ENCODE peak calls at places on chromosomes 5 and 9, in six cellular contexts. One of them, this sample, is unnamed.

GRCh38 chr9:109182940-109183798 is 16.1 kb upstream of the FRRS1L start:
- DNase-seq in fibroblast of pulmonary artery: peak; percentile 30
- DNase-seq in NB4: peak; percentile 26
- DNase-seq in transverse colon: peak; percentile 30
- DNase-seq in pancreas: peak; percentile 61
- DNase-seq in epithelial cell of esophagus: peak; percentile 51
- DNase-seq in this sample: no peak

GRCh38 chr5:135561266-135561665 is 17.5 kb downstream of the CXCL14 start:
- DNase-seq in fibroblast of pulmonary artery: no peak
- DNase-seq in NB4: no peak
- DNase-seq in transverse colon: no peak
- DNase-seq in pancreas: no peak
- DNase-seq in epithelial cell of esophagus: no peak
- DNase-seq in this sample: no peak

GRCh38 chr9:131728961-131729360 is 10.9 kb downstream of the RAPGEF1 start:
- DNase-seq in fibroblast of pulmonary artery: no peak
- DNase-seq in NB4: peak; percentile 41
- DNase-seq in transverse colon: peak; percentile 59
- DNase-seq in pancreas: no peak
- DNase-seq in epithelial cell of esophagus: no peak
- DNase-seq in this sample: no peak

GRCh38 chr5:116076496-116076895 is 8.3 kb upstream of the COMMD10 start:
- DNase-seq in fibroblast of pulmonary artery: no peak
- DNase-seq in NB4: peak; percentile 54
- DNase-seq in transverse colon: no peak
- DNase-seq in pancreas: no peak
- DNase-seq in epithelial cell of esophagus: peak; percentile 10
- DNase-seq in this sample: no peak

GRCh38 chr5:123344819-123345426 is 78.3 kb downstream of the CEP120 start:
- DNase-seq in fibroblast of pulmonary artery: peak; percentile 70
- DNase-seq in NB4: peak; percentile 10
- DNase-seq in transverse colon: no peak
- DNase-seq in pancreas: no peak
- DNase-seq in epithelial cell of esophagus: peak; percentile 43
- DNase-seq in this sample: peak; percentile 56

GRCh38 chr5:76718381-76718832 is 2.5 kb downstream of the F2R start:
- DNase-seq in fibroblast of pulmonary artery: peak; percentile 89
- DNase-seq in NB4: no peak
- DNase-seq in transverse colon: no peak
- DNase-seq in pancreas: no peak
- DNase-seq in epithelial cell of esophagus: no peak
- DNase-seq in this sample: no peak

GRCh38 chr9:11933926-11934325 is 759.3 kb upstream of the TYRP1 start:
- DNase-seq in fibroblast of pulmonary artery: peak; percentile 66
- DNase-seq in NB4: peak; percentile 27
- DNase-seq in transverse colon: no peak
- DNase-seq in pancreas: no peak
- DNase-seq in epithelial cell of esophagus: peak; percentile 80
- DNase-seq in this sample: peak; percentile 84

GRCh38 chr5:150486402-150487198 is 21.3 kb upstream of the NDST1 start:
- DNase-seq in fibroblast of pulmonary artery: peak; percentile 48
- DNase-seq in NB4: peak; percentile 71
- DNase-seq in transverse colon: peak; percentile 57
- DNase-seq in pancreas: peak; percentile 84
- DNase-seq in epithelial cell of esophagus: peak; percentile 71
- DNase-seq in this sample: peak; percentile 69

GRCh38 chr9:14283276-14283675 is 30.7 kb downstream of the NFIB start:
- DNase-seq in fibroblast of pulmonary artery: no peak
- DNase-seq in NB4: no peak
- DNase-seq in transverse colon: no peak
- DNase-seq in pancreas: no peak
- DNase-seq in epithelial cell of esophagus: no peak
- DNase-seq in this sample: peak; percentile 27

GRCh38 chr9:110623462-110624025 is 44.0 kb upstream of the SVEP1 start:
- DNase-seq in fibroblast of pulmonary artery: peak; percentile 80
- DNase-seq in NB4: peak; percentile 60
- DNase-seq in transverse colon: peak; percentile 22
- DNase-seq in pancreas: no peak
- DNase-seq in epithelial cell of esophagus: peak; percentile 72
- DNase-seq in this sample: peak; percentile 75

GRCh38 chr9:85723220-85723619 is 18.5 kb downstream of the AGTPBP1 start:
- DNase-seq in fibroblast of pulmonary artery: no peak
- DNase-seq in NB4: no peak
- DNase-seq in transverse colon: no peak
- DNase-seq in pancreas: no peak
- DNase-seq in epithelial cell of esophagus: peak; percentile 42
- DNase-seq in this sample: peak; percentile 45

GRCh38 chr5:106435185-106435584 is 1235.6 kb downstream of the EFNA5 start:
- DNase-seq in fibroblast of pulmonary artery: no peak
- DNase-seq in NB4: no peak
- DNase-seq in transverse colon: no peak
- DNase-seq in pancreas: no peak
- DNase-seq in epithelial cell of esophagus: no peak
- DNase-seq in this sample: no peak

GRCh38 chr9:134488251-134488900 is 153.2 kb upstream of the COL5A1 start:
- DNase-seq in fibroblast of pulmonary artery: no peak
- DNase-seq in NB4: no peak
- DNase-seq in transverse colon: no peak
- DNase-seq in pancreas: no peak
- DNase-seq in epithelial cell of esophagus: no peak
- DNase-seq in this sample: no peak

GRCh38 chr9:124835026-124835501 is 18.2 kb upstream of the WDR38 start:
- DNase-seq in fibroblast of pulmonary artery: peak; percentile 94
- DNase-seq in NB4: no peak
- DNase-seq in transverse colon: peak; percentile 64
- DNase-seq in pancreas: peak; percentile 85
- DNase-seq in epithelial cell of esophagus: peak; percentile 76
- DNase-seq in this sample: peak; percentile 89

GRCh38 chr9:79695531-79696218 is 123.9 kb downstream of the TLE4 start:
- DNase-seq in fibroblast of pulmonary artery: no peak
- DNase-seq in NB4: no peak
- DNase-seq in transverse colon: peak; percentile 14
- DNase-seq in pancreas: no peak
- DNase-seq in epithelial cell of esophagus: no peak
- DNase-seq in this sample: no peak

GRCh38 chr5:140351609-140352334 is 5.4 kb upstream of the HBEGF start:
- DNase-seq in fibroblast of pulmonary artery: peak; percentile 82
- DNase-seq in NB4: peak; percentile 78
- DNase-seq in transverse colon: peak; percentile 46
- DNase-seq in pancreas: no peak
- DNase-seq in epithelial cell of esophagus: peak; percentile 79
- DNase-seq in this sample: peak; percentile 75

GRCh38 chr9:84411647-84412267 is 71.2 kb upstream of the SLC28A3 start:
- DNase-seq in fibroblast of pulmonary artery: no peak
- DNase-seq in NB4: no peak
- DNase-seq in transverse colon: no peak
- DNase-seq in pancreas: no peak
- DNase-seq in epithelial cell of esophagus: no peak
- DNase-seq in this sample: no peak

GRCh38 chr5:32543291-32543690 is 42.1 kb upstream of the SUB1 start:
- DNase-seq in fibroblast of pulmonary artery: peak; percentile 18
- DNase-seq in NB4: no peak
- DNase-seq in transverse colon: no peak
- DNase-seq in pancreas: no peak
- DNase-seq in epithelial cell of esophagus: no peak
- DNase-seq in this sample: no peak

GRCh38 chr5:43661102-43661501 is 58.1 kb downstream of the NNT start:
- DNase-seq in fibroblast of pulmonary artery: peak; percentile 69
- DNase-seq in NB4: peak; percentile 49
- DNase-seq in transverse colon: no peak
- DNase-seq in pancreas: no peak
- DNase-seq in epithelial cell of esophagus: peak; percentile 57
- DNase-seq in this sample: peak; percentile 48

GRCh38 chr9:75233011-75233410 is 144.7 kb downstream of the OSTF1 start:
- DNase-seq in fibroblast of pulmonary artery: peak; percentile 16
- DNase-seq in NB4: no peak
- DNase-seq in transverse colon: no peak
- DNase-seq in pancreas: no peak
- DNase-seq in epithelial cell of esophagus: peak; percentile 82
- DNase-seq in this sample: peak; percentile 58

GRCh38 chr5:150172563-150172962 is 6.0 kb downstream of the CDX1 start:
- DNase-seq in fibroblast of pulmonary artery: no peak
- DNase-seq in NB4: no peak
- DNase-seq in transverse colon: no peak
- DNase-seq in pancreas: no peak
- DNase-seq in epithelial cell of esophagus: no peak
- DNase-seq in this sample: no peak

GRCh38 chr5:79193643-79194042 is 42.3 kb upstream of the JMY start:
- DNase-seq in fibroblast of pulmonary artery: peak; percentile 18
- DNase-seq in NB4: peak; percentile 12
- DNase-seq in transverse colon: no peak
- DNase-seq in pancreas: no peak
- DNase-seq in epithelial cell of esophagus: peak; percentile 76
- DNase-seq in this sample: no peak

GRCh38 chr9:99419099-99419498 is 197.0 kb downstream of the SEC61B start:
- DNase-seq in fibroblast of pulmonary artery: peak; percentile 13
- DNase-seq in NB4: no peak
- DNase-seq in transverse colon: no peak
- DNase-seq in pancreas: no peak
- DNase-seq in epithelial cell of esophagus: no peak
- DNase-seq in this sample: no peak

GRCh38 chr5:109863752-109864151 is 174.0 kb downstream of the MAN2A1 start:
- DNase-seq in fibroblast of pulmonary artery: peak; percentile 42
- DNase-seq in NB4: no peak
- DNase-seq in transverse colon: no peak
- DNase-seq in pancreas: no peak
- DNase-seq in epithelial cell of esophagus: no peak
- DNase-seq in this sample: peak; percentile 67

GRCh38 chr9:1939926-1940368 is 75.2 kb upstream of the SMARCA2 start:
- DNase-seq in fibroblast of pulmonary artery: no peak
- DNase-seq in NB4: peak; percentile 51
- DNase-seq in transverse colon: peak; percentile 22
- DNase-seq in pancreas: peak; percentile 32
- DNase-seq in epithelial cell of esophagus: peak; percentile 55
- DNase-seq in this sample: no peak

GRCh38 chr5:97735209-97735608 is 552.2 kb upstream of the RIOK2 start:
- DNase-seq in fibroblast of pulmonary artery: peak; percentile 91
- DNase-seq in NB4: no peak
- DNase-seq in transverse colon: no peak
- DNase-seq in pancreas: no peak
- DNase-seq in epithelial cell of esophagus: peak; percentile 98
- DNase-seq in this sample: peak; percentile 74

GRCh38 chr9:23717505-23717904 is 108.5 kb downstream of the ELAVL2 start:
- DNase-seq in fibroblast of pulmonary artery: no peak
- DNase-seq in NB4: no peak
- DNase-seq in transverse colon: no peak
- DNase-seq in pancreas: no peak
- DNase-seq in epithelial cell of esophagus: no peak
- DNase-seq in this sample: no peak

GRCh38 chr9:115035872-115036612 is 81.9 kb downstream of the TNC start:
- DNase-seq in fibroblast of pulmonary artery: peak; percentile 50
- DNase-seq in NB4: peak; percentile 61
- DNase-seq in transverse colon: no peak
- DNase-seq in pancreas: no peak
- DNase-seq in epithelial cell of esophagus: peak; percentile 97
- DNase-seq in this sample: peak; percentile 87

GRCh38 chr5:150258126-150258525 is 31.4 kb downstream of the CAMK2A start:
- DNase-seq in fibroblast of pulmonary artery: no peak
- DNase-seq in NB4: peak; percentile 36
- DNase-seq in transverse colon: no peak
- DNase-seq in pancreas: no peak
- DNase-seq in epithelial cell of esophagus: no peak
- DNase-seq in this sample: no peak

DNA sequence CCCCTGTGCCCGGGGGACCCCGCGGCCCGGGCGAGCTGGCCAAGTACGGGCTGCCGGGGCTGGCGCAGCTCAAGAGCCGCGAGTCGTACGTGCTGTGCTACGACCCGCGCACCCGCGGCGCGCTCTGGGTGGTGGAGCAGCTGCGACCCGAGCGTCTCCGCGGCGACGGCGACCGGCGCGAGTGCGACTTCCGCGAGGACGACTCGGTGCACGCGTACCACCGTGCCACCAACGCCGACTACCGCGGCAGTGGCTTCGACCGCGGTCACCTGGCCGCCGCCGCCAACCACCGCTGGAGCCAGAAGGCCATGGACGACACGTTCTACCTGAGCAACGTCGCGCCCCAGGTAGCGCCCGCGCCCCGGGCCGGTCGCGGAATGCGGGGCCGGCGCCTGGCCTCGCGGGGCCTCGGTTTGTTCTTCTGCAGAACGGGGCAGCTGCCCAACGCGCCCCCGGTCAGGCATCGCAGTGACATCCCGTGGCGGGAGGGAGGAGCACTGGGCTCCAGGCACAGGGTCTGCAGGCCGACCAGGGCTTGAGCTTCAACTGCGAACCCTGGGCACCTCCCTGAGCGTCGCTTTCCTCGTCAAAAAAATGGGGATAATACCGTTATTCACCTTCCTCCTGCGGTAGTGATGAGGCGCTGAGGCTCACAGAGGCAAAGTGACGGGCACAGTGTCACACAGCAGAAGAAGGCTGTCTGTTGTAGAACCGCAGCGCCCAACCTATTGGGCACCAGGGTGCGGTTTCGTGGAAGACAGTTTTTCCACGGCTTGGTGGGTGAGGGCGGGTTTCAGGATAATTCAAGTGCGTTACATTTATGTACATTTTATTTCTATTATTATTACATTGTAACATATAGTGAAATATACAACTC is 777 bp downstream of the ENDOG start:
- DNase-seq in fibroblast of pulmonary artery: no peak
- DNase-seq in NB4: peak; percentile 72
- DNase-seq in transverse colon: peak; percentile 43
- DNase-seq in pancreas: peak; percentile 68
- DNase-seq in epithelial cell of esophagus: peak; percentile 29
- DNase-seq in this sample: no peak
- TF ChIP-seq CTCF in fibroblast of pulmonary artery: no peak
- TF ChIP-seq CTCF in NB4: no peak
- TF ChIP-seq CTCF in transverse colon: no peak
- TF ChIP-seq CTCF in pancreas: no peak
- TF ChIP-seq CTCF in epithelial cell of esophagus: no peak
- TF ChIP-seq CTCF in this sample: no peak

DNA sequence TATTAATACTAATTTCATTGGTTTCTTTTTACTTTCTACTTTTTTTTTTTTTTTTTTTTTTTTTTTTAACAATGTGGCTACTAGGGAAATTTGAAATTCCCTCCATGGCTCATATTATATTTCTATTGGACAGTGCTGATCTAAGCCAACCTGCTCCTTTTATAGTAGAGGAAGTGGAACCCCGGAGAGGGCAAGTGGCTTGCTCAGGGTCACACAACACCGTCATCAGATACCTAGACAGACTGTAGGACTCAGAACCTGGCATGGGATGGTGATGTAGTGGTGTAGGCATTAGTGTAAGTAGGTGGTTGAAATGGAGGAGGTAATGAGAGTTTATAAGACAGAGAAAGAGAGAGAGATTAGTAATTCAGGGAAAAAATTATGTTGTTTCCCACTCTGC is 10.8 kb downstream of the ZNF618 start:
- DNase-seq in fibroblast of pulmonary artery: no peak
- DNase-seq in NB4: no peak
- DNase-seq in transverse colon: no peak
- DNase-seq in pancreas: no peak
- DNase-seq in epithelial cell of esophagus: peak; percentile 12
- DNase-seq in this sample: peak; percentile 31
- TF ChIP-seq CTCF in fibroblast of pulmonary artery: no peak
- TF ChIP-seq CTCF in NB4: no peak
- TF ChIP-seq CTCF in transverse colon: no peak
- TF ChIP-seq CTCF in pancreas: no peak
- TF ChIP-seq CTCF in epithelial cell of esophagus: no peak
- TF ChIP-seq CTCF in this sample: no peak

GRCh38 chr5:144207875-144208444 is 37.3 kb downstream of the KCTD16 start:
- DNase-seq in fibroblast of pulmonary artery: no peak
- DNase-seq in NB4: no peak
- DNase-seq in transverse colon: no peak
- DNase-seq in pancreas: no peak
- DNase-seq in epithelial cell of esophagus: no peak
- DNase-seq in this sample: no peak
- TF ChIP-seq CTCF in fibroblast of pulmonary artery: no peak
- TF ChIP-seq CTCF in NB4: no peak
- TF ChIP-seq CTCF in transverse colon: no peak
- TF ChIP-seq CTCF in pancreas: no peak
- TF ChIP-seq CTCF in epithelial cell of esophagus: no peak
- TF ChIP-seq CTCF in this sample: no peak

GRCh38 chr9:6829027-6829426 is 71.3 kb downstream of the KDM4C start:
- DNase-seq in fibroblast of pulmonary artery: peak; percentile 13
- DNase-seq in NB4: no peak
- DNase-seq in transverse colon: no peak
- DNase-seq in pancreas: no peak
- DNase-seq in epithelial cell of esophagus: peak; percentile 71
- DNase-seq in this sample: no peak
- TF ChIP-seq CTCF in fibroblast of pulmonary artery: no peak
- TF ChIP-seq CTCF in NB4: no peak
- TF ChIP-seq CTCF in transverse colon: no peak
- TF ChIP-seq CTCF in pancreas: no peak
- TF ChIP-seq CTCF in epithelial cell of esophagus: peak; percentile 29
- TF ChIP-seq CTCF in this sample: no peak